ENCODE peak calls at places on chromosomes 7 and 10, in nine cellular contexts. F is stomach, Y is tibial artery, M is heart left ventricle, W is ovary, J is PC-3, G is gastrocnemius medialis, E is upper lobe of right lung, Q is brain microvascular endothelial cell. Z is an unnamed sample.

GRCh38 chr10:96667401-96667800 is 52.9 kb downstream of the PIK3AP1 start:
- DNase-seq in E (no peak), F (no peak), Q (peak; percentile 28), Y (no peak), W (no peak), G (no peak), M (no peak), J (no peak), Z (no peak)

GRCh38 chr10:61975107-61975932 is 73.8 kb downstream of the ARID5B start:
- DNase-seq in G (no peak), Y (no peak), M (no peak), F (no peak), W (no peak), J (peak; percentile 97), E (no peak), Q (peak; percentile 54), Z (no peak)

GRCh38 chr10:73207883-73208282 is 39.2 kb downstream of the DNAJC9 start:
- DNase-seq in F (no peak), M (no peak), E (no peak), J (no peak), Y (peak; percentile 38), G (no peak), W (no peak), Q (no peak), Z (no peak)

GRCh38 chr7:71198887-71199286 is 66.9 kb downstream of the GALNT17 start:
- DNase-seq in G (no peak), E (no peak), Y (no peak), F (no peak), W (peak; percentile 48), M (no peak), Q (no peak), J (no peak), Z (no peak)

GRCh38 chr7:101169110-101169837 is 3.9 kb upstream of the VGF start:
- DNase-seq in G (no peak), Q (no peak), Y (no peak), W (no peak), M (no peak), J (no peak), E (no peak), F (no peak), Z (no peak)

GRCh38 chr7:66844552-66845381 is 76.3 kb upstream of the TMEM248 start:
- DNase-seq in G (peak; percentile 95), J (peak; percentile 97), F (peak; percentile 99), W (peak; percentile 99), M (peak; percentile 98), Y (peak; percentile 97), Q (peak; percentile 96), E (peak; percentile 99), Z (peak; percentile 100)

GRCh38 chr7:73799282-73800141 is 29.4 kb upstream of the CLDN3 start:
- DNase-seq in Y (no peak), J (peak; percentile 46), E (no peak), W (no peak), M (no peak), G (no peak), F (no peak), Q (no peak), Z (no peak)

GRCh38 chr10:3901370-3901769 is 116.4 kb upstream of the KLF6 start:
- DNase-seq in Q (no peak), W (no peak), F (no peak), Y (no peak), J (no peak), E (no peak), G (no peak), M (no peak), Z (no peak)

GRCh38 chr10:10564081-10564480 is 453.6 kb upstream of the CELF2 start:
- DNase-seq in E (no peak), M (peak; percentile 8), W (no peak), Q (no peak), Y (no peak), F (no peak), J (no peak), G (no peak), Z (no peak)

GRCh38 chr7:20958474-20958873 is 171.8 kb upstream of the SP8 start:
- DNase-seq in E (no peak), Q (no peak), J (no peak), Y (no peak), G (no peak), M (no peak), F (no peak), W (no peak), Z (no peak)

GRCh38 chr7:29277436-29278215 is 83.1 kb downstream of the CHN2 start:
- DNase-seq in J (no peak), F (no peak), M (no peak), Q (no peak), E (no peak), Y (no peak), W (no peak), G (no peak), Z (peak; percentile 70)

GRCh38 chr10:9253121-9253520 is 1198.6 kb downstream of the GATA3 start:
- DNase-seq in Y (no peak), F (no peak), W (no peak), E (no peak), Q (no peak), G (no peak), J (peak; percentile 3), M (no peak), Z (no peak)

GRCh38 chr10:32210306-32211045 is 136.5 kb downstream of the EPC1 start:
- DNase-seq in F (no peak), M (no peak), W (no peak), G (no peak), E (no peak), Y (no peak), J (peak; percentile 62), Q (peak; percentile 60), Z (no peak)

GRCh38 chr10:11255796-11256444 is 238.2 kb downstream of the CELF2 start:
- DNase-seq in F (no peak), W (peak; percentile 66), Y (no peak), E (no peak), M (no peak), Q (no peak), G (no peak), J (no peak), Z (no peak)

GRCh38 chr7:151757274-151757673 is 119.6 kb downstream of the PRKAG2 start:
- DNase-seq in Q (peak; percentile 42), F (no peak), Y (no peak), M (no peak), G (no peak), J (no peak), E (no peak), W (no peak), Z (no peak)

GRCh38 chr10:133207041-133207600 is 22.9 kb upstream of the UTF1 start:
- DNase-seq in J (no peak), Q (no peak), E (no peak), Y (no peak), W (peak; percentile 28), M (no peak), F (no peak), G (no peak), Z (peak; percentile 8)

GRCh38 chr10:30782543-30783461 is 153.2 kb upstream of the LYZL2 start:
- DNase-seq in W (no peak), M (no peak), F (no peak), J (peak; percentile 19), Y (no peak), G (no peak), Q (no peak), E (no peak), Z (no peak)

GRCh38 chr10:4081691-4082111 is 296.7 kb upstream of the KLF6 start:
- DNase-seq in F (no peak), Y (no peak), M (peak; percentile 47), Q (no peak), J (no peak), E (no peak), G (no peak), W (peak; percentile 31), Z (peak; percentile 9)

GRCh38 chr10:126598009-126598408 is 72.5 kb downstream of the C10orf90 start:
- DNase-seq in Y (no peak), M (peak; percentile 15), E (peak; percentile 70), Q (peak; percentile 58), W (no peak), G (no peak), J (peak; percentile 75), F (peak; percentile 63), Z (peak; percentile 81)

GRCh38 chr7:28311670-28312069 is 100.6 kb upstream of the CREB5 start:
- DNase-seq in Q (no peak), W (no peak), J (no peak), Y (no peak), G (no peak), M (no peak), F (no peak), E (no peak), Z (no peak)

GRCh38 chr7:30979027-30979426 is 15.3 kb downstream of the GHRHR start:
- DNase-seq in G (no peak), M (no peak), F (peak; percentile 10), Q (no peak), Y (no peak), J (no peak), W (no peak), E (no peak), Z (no peak)

GRCh38 chr7:132218876-132219275 is 357.4 kb downstream of the PLXNA4 start:
- DNase-seq in J (no peak), Y (no peak), W (no peak), M (no peak), F (no peak), G (no peak), E (no peak), Q (no peak), Z (no peak)

GRCh38 chr7:120819861-120820260 is 38.1 kb downstream of the TSPAN12 start:
- DNase-seq in G (no peak), J (peak; percentile 5), F (no peak), E (no peak), Q (no peak), Y (no peak), W (no peak), M (no peak), Z (no peak)
- TF ChIP-seq CTCF in G (no peak), J (no peak), F (no peak), E (no peak), Q (no peak), Y (no peak), W (no peak), M (no peak), Z (no peak)

GRCh38 chr7:2908103-2908683 is 64.1 kb upstream of the GNA12 start:
- DNase-seq in Q (no peak), G (no peak), J (no peak), W (no peak), M (no peak), Y (no peak), F (no peak), E (no peak), Z (no peak)
- H3K36me3 ChIP-seq in Q (no peaks in the 10 kb centered on the region), G (no peaks in the 10 kb centered on the region), J (no peaks in the 10 kb centered on the region), W (no peaks in the 10 kb centered on the region), M (no peaks in the 10 kb centered on the region), Y (no peaks in the 10 kb centered on the region), F (peaks cover 4% of the 10 kb centered on the region), E (no peaks in the 10 kb centered on the region), Z (no peaks in the 10 kb centered on the region)

GRCh38 chr7:1676550-1677071 is 6.5 kb downstream of the ELFN1 start:
- DNase-seq in F (peak; percentile 17), Q (no peak), Y (no peak), E (peak; percentile 52), J (no peak), G (no peak), W (no peak), M (no peak), Z (no peak)
- TF ChIP-seq CTCF in F (no peak), Q (no peak), Y (no peak), E (no peak), J (no peak), G (no peak), W (no peak), M (no peak), Z (no peak)

DNA sequence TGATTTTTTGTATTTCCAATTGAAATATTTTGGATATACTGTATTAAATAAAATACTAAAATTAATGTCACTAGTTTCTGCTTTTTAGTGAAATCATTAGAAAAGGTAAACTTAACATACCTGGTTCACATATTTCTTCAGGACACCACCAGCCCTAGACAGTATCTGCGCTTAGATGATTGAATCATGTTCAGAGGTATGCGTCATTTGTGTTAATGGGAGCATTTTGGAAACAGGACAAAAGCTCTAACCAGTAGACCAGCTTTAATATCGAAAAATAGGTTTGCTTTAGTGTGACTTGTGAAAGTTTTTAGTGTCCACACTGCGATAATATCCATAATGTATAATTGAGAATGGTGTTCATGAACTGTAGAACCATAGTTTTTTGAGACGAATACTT is 47.1 kb downstream of the DNAJB6 start:
- DNase-seq in M (no peak), E (no peak), W (no peak), J (peak; percentile 59), Y (no peak), F (no peak), G (no peak), Q (no peak), Z (no peak)
- H3K36me3 ChIP-seq in M (peaks cover 60% of the 10 kb centered on the region), E (peaks cover 64% of the 10 kb centered on the region), W (no peaks in the 10 kb centered on the region), J (peaks cover 57% of the 10 kb centered on the region), Y (peaks cover 42% of the 10 kb centered on the region), F (peaks cover 55% of the 10 kb centered on the region), G (no peaks in the 10 kb centered on the region), Q (peaks cover 66% of the 10 kb centered on the region), Z (peaks cover 6% of the 10 kb centered on the region)